ENCODE peak calls at places on chromosomes 12 and 14, in four cellular contexts. T, K, I and F are unnamed samples.

GRCh38 chr14:24429395-24430142 is at the start of the genes CBLN3 and KHNYN:
- DNase-seq in I (peak), T (peak), K (peak), F (peak)

GRCh38 chr14:103395245-103395644 is 10.0 kb downstream of the MARK3 start:
- DNase-seq in T (peak), I (no peak), K (no peak), F (no peak)

GRCh38 chr14:32432813-32433538 is 103.9 kb downstream of the AKAP6 start:
- DNase-seq in I (no peak), K (peak), T (no peak), F (peak)

GRCh38 chr14:20429801-20430669 is 5.9 kb downstream of the KLHL33 start:
- DNase-seq in I (no peak), K (no peak), T (no peak), F (no peak)

GRCh38 chr12:123094349-123095073 is 56.4 kb downstream of the PITPNM2 start:
- DNase-seq in T (peak), K (peak), I (no peak), F (peak)

GRCh38 chr14:73862480-73862879 is 10.8 kb downstream of the PTGR2 start:
- DNase-seq in T (no peak), I (no peak), K (no peak), F (no peak)

GRCh38 chr12:53781218-53781801 is 29.5 kb upstream of the CISTR start:
- DNase-seq in K (no peak), T (no peak), I (no peak), F (no peak)

GRCh38 chr12:22755629-22756028 is 130.7 kb downstream of the ETNK1 start:
- DNase-seq in T (no peak), I (no peak), K (peak), F (no peak)

GRCh38 chr14:31270196-31270772 is 62.7 kb upstream of the HECTD1 start:
- DNase-seq in K (peak), I (peak), T (no peak), F (no peak)

GRCh38 chr12:16560273-16560672 is 45.7 kb downstream of the LMO3 start:
- DNase-seq in T (no peak), I (no peak), K (no peak), F (no peak)

GRCh38 chr14:103100281-103101121 is 6.0 kb downstream of the EXOC3L4 start:
- DNase-seq in T (no peak), I (no peak), K (no peak), F (no peak)

GRCh38 chr14:89958966-89959365 is 3.2 kb downstream of the TDP1 start:
- DNase-seq in I (no peak), T (no peak), K (no peak), F (no peak)

GRCh38 chr12:22740656-22741350 is 115.8 kb downstream of the ETNK1 start:
- DNase-seq in K (no peak), I (no peak), T (no peak), F (no peak)

GRCh38 chr12:47281667-47282171 is 202.0 kb upstream of the AMIGO2 start:
- DNase-seq in T (no peak), K (no peak), I (no peak), F (no peak)

DNA sequence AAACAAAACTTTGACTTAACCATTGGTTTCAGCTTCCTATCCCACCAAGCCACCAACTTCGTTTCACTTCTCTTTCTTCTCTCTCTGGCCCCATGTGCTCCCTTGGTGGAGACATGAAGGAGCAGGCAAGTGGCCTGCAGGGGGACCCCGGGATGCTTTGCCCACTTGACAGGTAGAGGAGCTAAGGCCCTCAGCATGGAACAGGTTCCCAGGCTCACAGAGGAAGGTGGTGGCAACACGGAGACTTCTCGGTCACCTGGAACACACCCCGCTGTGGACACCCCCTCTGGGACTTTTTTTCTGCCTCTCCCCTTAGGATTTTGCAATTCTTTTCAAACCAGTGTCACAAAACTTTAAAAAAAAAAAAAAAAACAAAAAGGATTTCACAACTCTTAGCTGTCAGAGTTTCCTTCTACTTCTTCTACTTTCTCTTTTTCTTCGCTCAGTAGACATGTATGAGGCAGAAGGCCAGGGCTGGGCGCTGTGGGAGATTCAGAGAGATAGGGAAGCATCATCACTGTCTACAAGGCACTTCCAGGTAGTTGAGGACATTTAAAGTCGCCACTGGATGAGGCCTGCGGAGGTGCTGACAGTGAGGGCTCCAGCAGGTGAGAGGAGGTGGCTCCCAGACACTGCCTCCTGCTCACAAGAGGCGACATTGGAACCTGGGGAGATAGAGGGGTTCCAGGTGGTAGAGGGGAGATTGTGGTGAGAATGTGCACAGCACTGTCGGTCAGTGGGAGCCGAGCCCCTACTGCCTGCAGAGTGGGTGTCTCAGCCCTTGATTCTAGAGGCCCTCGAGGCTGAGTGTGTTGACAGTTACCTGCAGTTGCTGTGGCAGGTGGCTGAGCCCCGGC is 119.6 kb downstream of the GCH1 start:
- DNase-seq in T (no peak), K (peak), I (peak), F (no peak)
- H3K27ac ChIP-seq in T (no peak), K (peak), I (peak), F (peak)

DNA sequence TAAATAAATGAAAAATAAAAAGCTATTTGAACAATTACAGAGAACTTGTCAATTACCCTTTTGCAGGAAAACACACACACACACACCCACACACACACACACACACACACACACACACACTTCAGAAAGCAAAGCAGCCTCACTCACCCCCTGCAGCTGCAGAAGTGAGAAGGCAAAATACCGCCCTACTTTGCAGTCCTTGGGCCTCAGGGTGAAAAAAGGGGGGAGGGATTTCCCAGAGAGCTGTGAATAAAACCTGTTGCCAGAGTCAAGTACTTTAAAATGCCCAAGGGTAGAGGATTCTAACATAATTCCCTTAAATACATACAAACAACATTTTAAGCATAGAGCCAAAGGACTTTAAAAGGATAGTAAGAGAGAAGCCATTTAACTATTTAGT is 285.9 kb downstream of the MDGA2 start:
- DNase-seq in T (no peak), I (no peak), K (no peak), F (no peak)
- H3K27ac ChIP-seq in T (no peak), I (no peak), K (no peak), F (no peak)

GRCh38 chr12:80100566-80100965 is 1.2 kb downstream of the OTOGL start:
- DNase-seq in I (no peak), T (peak), K (no peak), F (no peak)

GRCh38 chr12:80099259-80099658 is at the start of gene OTOGL:
- DNase-seq in T (peak), K (no peak), I (no peak), F (no peak)

DNA sequence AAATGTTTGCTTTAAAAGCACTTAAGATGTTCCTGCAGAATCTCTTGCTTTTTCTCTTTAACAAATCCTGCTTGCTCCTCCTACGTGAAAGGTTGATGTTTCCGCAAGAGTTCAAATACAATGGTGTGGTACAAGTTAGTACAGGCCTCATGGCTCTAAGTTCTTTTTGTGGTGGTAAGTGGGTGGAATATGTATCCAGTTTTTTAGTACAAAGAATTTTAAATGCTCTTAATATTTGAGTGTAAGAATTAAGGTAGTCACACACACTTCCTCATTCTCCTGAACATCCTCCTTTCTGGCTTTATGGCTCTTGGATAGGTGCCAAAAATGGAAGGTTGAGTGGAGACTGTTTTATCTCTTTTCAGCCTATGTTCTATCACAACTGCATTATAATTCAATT is 1.8 kb downstream of the OTOGL start:
- DNase-seq in K (no peak), I (no peak), T (peak), F (no peak)
- H3K27ac ChIP-seq in K (no peak), I (no peak), T (no peak), F (no peak)

GRCh38 chr12:124774462-124775167 is 89.0 kb downstream of the SCARB1 start:
- DNase-seq in I (no peak), K (no peak), T (peak), F (no peak)
- H3K27ac ChIP-seq in I (no peak), K (no peak), T (peak), F (peak)

GRCh38 chr14:95349241-95349640 is 29.5 kb upstream of the CLMN start:
- DNase-seq in I (no peak), T (no peak), K (no peak), F (no peak)
- H3K27ac ChIP-seq in I (no peak), T (no peak), K (no peak), F (no peak)

GRCh38 chr14:53128706-53129105 is 24.4 kb downstream of the DDHD1 start:
- DNase-seq in K (no peak), T (no peak), I (no peak), F (no peak)

GRCh38 chr14:53126705-53127104 is 26.4 kb downstream of the DDHD1 start:
- DNase-seq in K (no peak), T (peak), I (no peak), F (no peak)

GRCh38 chr14:53127151-53127550 is 26.0 kb downstream of the DDHD1 start:
- DNase-seq in K (no peak), T (no peak), I (no peak), F (no peak)

GRCh38 chr14:53127832-53128231 is 25.3 kb downstream of the DDHD1 start:
- DNase-seq in T (no peak), I (no peak), K (no peak), F (no peak)

DNA sequence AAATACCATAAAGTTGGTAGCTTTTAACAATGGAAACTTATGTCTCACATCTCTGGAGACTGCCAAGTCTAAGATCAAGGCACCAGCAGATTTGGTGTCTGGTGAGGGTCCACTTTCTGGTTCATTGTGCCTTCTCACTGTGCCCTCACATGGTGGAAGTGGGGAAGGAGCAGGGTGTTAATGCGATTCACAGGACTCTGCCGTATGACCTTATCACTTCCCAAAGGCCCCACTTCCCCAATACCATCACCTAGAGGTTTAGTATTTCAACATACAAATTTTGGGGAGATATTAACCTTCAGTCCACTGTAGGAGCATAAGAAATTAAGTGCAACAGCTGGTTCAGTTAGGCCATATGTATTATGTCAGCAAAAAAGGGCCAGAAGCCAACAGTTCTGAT is 24.8 kb downstream of the DDHD1 start:
- DNase-seq in I (no peak), K (no peak), T (no peak), F (no peak)
- H3K27ac ChIP-seq in I (no peak), K (no peak), T (no peak), F (no peak)

GRCh38 chr14:58772814-58773620 is 135.3 kb downstream of the DACT1 start:
- DNase-seq in K (no peak), I (no peak), T (peak), F (no peak)
- H3K27ac ChIP-seq in K (no peak), I (no peak), T (peak), F (no peak)

DNA sequence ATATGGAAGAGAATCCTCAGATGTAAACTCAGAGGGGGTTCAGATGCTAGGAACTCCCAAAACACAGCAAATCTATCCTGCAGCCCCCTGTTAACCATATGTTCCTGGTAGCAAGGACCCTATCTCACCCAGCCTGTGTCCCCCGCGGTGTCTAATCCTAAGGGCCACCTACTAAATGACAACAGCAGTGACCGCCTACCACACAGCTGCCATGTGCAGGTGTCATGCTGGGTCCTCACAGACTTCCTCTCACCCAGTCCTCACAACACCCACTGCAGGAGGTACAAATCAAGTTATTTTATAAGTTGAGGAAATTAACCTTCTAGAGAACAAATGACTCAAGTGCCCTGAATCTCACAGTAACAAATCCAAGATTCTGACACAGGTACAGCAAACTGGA is 73.9 kb downstream of the ITPK1 start:
- DNase-seq in K (no peak), I (no peak), T (no peak), F (no peak)
- H3K27ac ChIP-seq in K (peak), I (peak), T (no peak), F (peak)